ENCODE peak calls at places on chromosomes 5 and 9, in nine cellular contexts. F is GM20000, C is nucleus accumbens, N is NCI-H1092, K is NCI-H2081 treated with DMSO at 0.1 percent for 48 hours, Q is NCI-H2171, O is SW 1271, D is heart left ventricle, W is iPS-NIHi11. U is an unnamed sample.

GRCh38 chr5:60092671-60093422 is 199.3 kb upstream of the PDE4D start:
- DNase-seq in D (no peak), W (no peak), N (no peak), O (peak; percentile 11), Q (no peak), F (no peak), K (no peak), C (no peak), U (no peak)

GRCh38 chr9:5489630-5490484 is 20.5 kb upstream of the PDCD1LG2 start:
- DNase-seq in W (no peak), K (no peak), D (no peak), C (no peak), Q (no peak), N (no peak), F (no peak), O (no peak), U (no peak)

GRCh38 chr5:54362434-54362833 is 52.1 kb upstream of the ARL15 start:
- DNase-seq in Q (no peak), O (no peak), W (no peak), N (no peak), K (no peak), C (no peak), D (no peak), F (no peak), U (no peak)

GRCh38 chr5:172064766-172065165 is 58.3 kb upstream of the FBXW11 start:
- DNase-seq in N (no peak), C (no peak), F (no peak), O (no peak), W (no peak), K (no peak), D (no peak), Q (no peak), U (no peak)

GRCh38 chr5:66306105-66306843 is 162.2 kb downstream of the SREK1 start:
- DNase-seq in N (peak; percentile 45), F (peak; percentile 68), D (peak; percentile 46), W (peak; percentile 84), C (peak; percentile 47), O (peak; percentile 74), K (peak; percentile 16), Q (peak; percentile 8), U (peak; percentile 74)

GRCh38 chr9:134326754-134327526 is 685 bp downstream of the RXRA start:
- DNase-seq in W (peak; percentile 78), N (no peak), O (peak; percentile 39), C (no peak), D (no peak), Q (no peak), F (peak; percentile 81), K (no peak), U (peak; percentile 42)

GRCh38 chr5:5270958-5271605 is 131.0 kb downstream of the ADAMTS16 start:
- DNase-seq in K (no peak), O (peak; percentile 83), N (peak; percentile 15), C (peak; percentile 42), W (peak; percentile 83), F (no peak), D (peak; percentile 36), Q (no peak), U (peak; percentile 83)

GRCh38 chr5:120375248-120375647 is 88.9 kb upstream of the PRR16 start:
- DNase-seq in W (no peak), F (no peak), O (no peak), D (no peak), Q (no peak), N (no peak), C (no peak), K (no peak), U (no peak)

GRCh38 chr5:38104497-38105230 is 153.7 kb upstream of the EGFLAM start:
- DNase-seq in F (no peak), Q (no peak), C (no peak), W (peak; percentile 60), D (no peak), N (no peak), K (no peak), O (peak; percentile 12), U (peak; percentile 21)

GRCh38 chr9:89022071-89022721 is 30.9 kb downstream of the S1PR3 start:
- DNase-seq in Q (no peak), O (no peak), C (no peak), D (no peak), K (no peak), F (no peak), W (no peak), N (no peak), U (peak; percentile 76)

GRCh38 chr9:25864509-25864908 is 186.3 kb upstream of the TUSC1 start:
- DNase-seq in D (no peak), C (no peak), N (no peak), W (no peak), F (no peak), O (no peak), K (no peak), Q (no peak), U (no peak)

GRCh38 chr5:106876665-106877194 is 794.0 kb downstream of the EFNA5 start:
- DNase-seq in N (no peak), K (no peak), W (no peak), O (no peak), F (no peak), Q (no peak), C (no peak), D (no peak), U (peak; percentile 39)

GRCh38 chr9:70121818-70122436 is 78.3 kb downstream of the MAMDC2 start:
- DNase-seq in F (no peak), N (no peak), K (no peak), Q (no peak), W (no peak), D (no peak), O (no peak), C (no peak), U (no peak)

GRCh38 chr9:127281887-127282286 is 17.3 kb downstream of the GARNL3 start:
- DNase-seq in N (no peak), O (no peak), C (no peak), F (no peak), D (no peak), Q (no peak), K (no peak), W (no peak), U (no peak)

GRCh38 chr5:75656311-75657003 is 45.2 kb downstream of the ANKDD1B start:
- DNase-seq in C (peak; percentile 37), D (no peak), W (peak; percentile 52), Q (no peak), F (no peak), N (peak; percentile 6), O (no peak), K (no peak), U (peak; percentile 28)

GRCh38 chr5:162886717-162887116 is 550.7 kb upstream of the CCNG1 start:
- DNase-seq in D (no peak), W (no peak), N (no peak), C (no peak), O (no peak), Q (no peak), F (no peak), K (no peak), U (no peak)

GRCh38 chr9:104927216-104927911 is 591 bp downstream of the ABCA1 start:
- DNase-seq in D (peak; percentile 46), F (peak; percentile 52), N (peak; percentile 7), C (peak; percentile 44), K (no peak), W (peak; percentile 31), Q (no peak), O (no peak), U (peak; percentile 74)

GRCh38 chr5:132491368-132492364 is 1.1 kb upstream of the IRF1 start:
- DNase-seq in Q (no peak), K (no peak), W (no peak), N (no peak), C (no peak), O (no peak), D (peak; percentile 30), F (peak; percentile 66), U (peak; percentile 43)

GRCh38 chr9:121393318-121393717 is 23.3 kb upstream of the STOM start:
- DNase-seq in O (peak; percentile 14), D (no peak), W (no peak), Q (no peak), C (no peak), K (no peak), N (no peak), F (no peak), U (no peak)